ENCODE peak calls at places on chromosomes 16 and 17, in seven cellular contexts. T is body of pancreas, C is heart left ventricle, G is transverse colon, N is adrenal gland, A is breast epithelium, M is A549. J is an unnamed sample. For H3K4me1, the result is how much of the 10 kb centered on the place peaks cover.

GRCh38 chr17:13420294-13421277 is 181.1 kb downstream of the HS3ST3A1 start:
- DNase-seq in T (no peak), A (no peak), G (peak), M (peak), N (no peak), C (no peak), J (no peak)

GRCh38 chr17:36602924-36603384 is 1.6 kb downstream of the MRM1 start:
- DNase-seq in G (peak), N (peak), T (peak), A (no peak), C (peak), M (peak), J (peak)

GRCh38 chr16:20051611-20052010 is 22.1 kb downstream of the GPR139 start:
- DNase-seq in N (no peak), G (no peak), M (no peak), T (no peak), C (no peak), A (no peak), J (no peak)

GRCh38 chr17:13925579-13925978 is 143.7 kb upstream of the COX10 start:
- DNase-seq in C (no peak), A (no peak), G (no peak), T (no peak), M (no peak), N (no peak), J (no peak)

GRCh38 chr17:30449480-30449879 is 27.7 kb upstream of the GOSR1 start:
- DNase-seq in T (peak), N (peak), A (no peak), G (no peak), M (no peak), C (peak), J (no peak)

GRCh38 chr17:73323622-73324455 is 12.0 kb upstream of the CDC42EP4 start:
- DNase-seq in A (no peak), N (no peak), M (no peak), C (no peak), G (no peak), T (no peak), J (peak)

GRCh38 chr17:74484066-74484465 is 17.6 kb downstream of the CD300A start:
- DNase-seq in A (no peak), C (no peak), T (no peak), G (no peak), N (no peak), M (no peak), J (no peak)

GRCh38 chr17:61770752-61771533 is 92.4 kb downstream of the BRIP1 start:
- DNase-seq in M (no peak), C (no peak), A (no peak), G (no peak), N (no peak), T (no peak), J (no peak)

GRCh38 chr17:74547736-74548135 is 1.8 kb upstream of the CD300C start:
- DNase-seq in A (no peak), C (no peak), N (no peak), M (peak), G (no peak), T (no peak), J (no peak)

GRCh38 chr16:59697746-59698145 is 963.6 kb upstream of the GOT2 start:
- DNase-seq in M (no peak), C (no peak), T (no peak), A (no peak), G (no peak), N (no peak), J (no peak)

GRCh38 chr17:20116683-20117309 is 107.6 kb downstream of the SPECC1 start:
- DNase-seq in N (peak), G (peak), M (peak), A (no peak), C (peak), T (peak), J (no peak)

GRCh38 chr17:14784997-14785696 is 480.0 kb downstream of the PMP22 start:
- DNase-seq in T (peak), N (no peak), M (no peak), G (no peak), A (no peak), C (no peak), J (no peak)

GRCh38 chr16:50311134-50311528 is 44.8 kb downstream of the ADCY7 start:
- DNase-seq in G (no peak), N (no peak), T (no peak), A (no peak), C (no peak), M (no peak), J (no peak)

GRCh38 chr16:31149894-31150890 is at the start of gene PRSS36:
- DNase-seq in M (no peak), T (no peak), C (no peak), N (no peak), G (peak), A (no peak), J (no peak)

GRCh38 chr16:81600275-81600674 is 155.7 kb downstream of the CMIP start:
- DNase-seq in N (no peak), T (no peak), G (no peak), M (peak), A (no peak), C (no peak), J (no peak)

GRCh38 chr16:67673712-67674580 is 7.3 kb downstream of the C16orf86 start:
- DNase-seq in A (peak), T (peak), G (peak), N (peak), C (peak), M (no peak), J (peak)

GRCh38 chr16:55624696-55625095 is 31.1 kb upstream of the SLC6A2 start:
- DNase-seq in T (no peak), C (no peak), G (no peak), A (no peak), N (no peak), M (no peak), J (no peak)

GRCh38 chr17:17535957-17536356 is 39.8 kb upstream of the RASD1 start:
- DNase-seq in N (peak), M (peak), T (peak), A (peak), G (peak), C (peak), J (no peak)

GRCh38 chr16:73396556-73396955 is 348.6 kb upstream of the ZFHX3 start:
- DNase-seq in N (no peak), T (no peak), C (no peak), A (no peak), M (no peak), G (no peak), J (no peak)

GRCh38 chr17:75688209-75688771 is 21.2 kb downstream of the SAP30BP start:
- DNase-seq in C (no peak), A (no peak), G (no peak), T (no peak), N (no peak), M (no peak), J (no peak)

GRCh38 chr16:9909072-9909471 is 273.2 kb downstream of the GRIN2A start:
- DNase-seq in A (no peak), N (no peak), T (no peak), M (no peak), G (no peak), C (no peak), J (no peak)

GRCh38 chr17:29571883-29572681 is 3.6 kb downstream of the TP53I13 start:
- DNase-seq in M (no peak), A (no peak), N (peak), T (peak), G (peak), C (peak), J (peak)

GRCh38 chr17:75454193-75454592 is 2.2 kb upstream of the TMEM94 start:
- DNase-seq in T (no peak), N (no peak), G (no peak), C (no peak), A (no peak), M (no peak), J (no peak)

GRCh38 chr17:10197362-10197720 is 1.1 kb downstream of the GAS7 start:
- DNase-seq in A (no peak), N (no peak), M (no peak), G (no peak), T (no peak), C (peak), J (no peak)

GRCh38 chr16:2437032-2437790 is 8.0 kb downstream of the CCNF start:
- DNase-seq in C (no peak), T (no peak), A (no peak), M (no peak), N (no peak), G (no peak), J (no peak)

GRCh38 chr16:83402160-83402794 is 405.5 kb upstream of the HSBP1 start:
- DNase-seq in N (no peak), T (no peak), M (no peak), A (no peak), C (no peak), G (no peak), J (no peak)

GRCh38 chr16:49471038-49471727 is 97.6 kb downstream of the C16orf78 start:
- DNase-seq in N (no peak), M (no peak), G (peak), A (peak), C (peak), T (no peak), J (no peak)

GRCh38 chr16:85363881-85364280 is 249.2 kb upstream of the GSE1 start:
- DNase-seq in C (no peak), M (no peak), N (no peak), A (no peak), T (no peak), G (no peak), J (peak)

DNA sequence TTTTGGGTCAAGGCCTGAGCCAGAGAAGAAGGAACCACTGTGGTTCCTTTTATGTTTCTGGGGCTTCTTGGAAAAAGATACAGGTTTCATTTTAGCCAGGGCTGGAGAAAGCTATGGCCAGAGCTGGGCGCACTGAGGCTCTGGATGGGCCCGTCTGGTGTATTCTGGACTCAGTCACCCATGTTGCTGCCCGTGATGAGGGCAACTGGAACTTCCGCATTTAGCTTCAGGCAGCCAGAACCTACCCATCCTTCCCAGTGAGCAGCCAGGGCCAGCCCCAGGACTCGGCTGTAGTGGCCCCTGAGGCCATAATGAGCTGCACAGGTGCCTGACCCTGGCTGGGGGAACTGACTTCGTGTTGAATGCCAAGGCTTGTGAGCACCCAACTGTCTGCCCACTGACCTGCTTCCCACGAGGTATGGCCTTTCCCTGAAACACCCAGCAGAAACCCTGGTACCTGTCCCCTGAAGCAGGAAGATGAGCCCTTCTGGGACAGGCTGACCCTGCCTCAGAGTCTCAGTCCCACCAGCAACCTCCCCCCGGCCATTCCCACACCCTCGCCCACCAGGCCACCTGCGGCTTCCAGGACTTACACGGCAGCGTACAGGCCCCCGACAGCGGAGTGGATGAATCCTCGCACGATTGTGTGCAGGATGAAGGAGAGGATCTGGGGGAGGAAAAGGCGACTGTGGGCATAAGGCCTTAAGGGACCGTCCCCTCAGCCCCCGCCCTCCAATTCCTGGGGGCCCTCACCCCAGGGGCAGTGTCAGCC is 15.3 kb upstream of the PITPNA start:
- DNase-seq in A (peak), C (no peak), N (no peak), M (no peak), G (no peak), T (no peak), J (no peak)
- H3K4me1 ChIP-seq in A (under half), C (under half), N (under half), M (under half), G (half or more), T (half or more), J (under half)

GRCh38 chr16:632486-633335 is 1.9 kb downstream of the WFIKKN1 start:
- DNase-seq in M (no peak), A (no peak), G (no peak), N (no peak), C (peak), T (no peak), J (no peak)

GRCh38 chr16:630024-630814 is 566 bp upstream of the WFIKKN1 start:
- DNase-seq in N (peak), M (no peak), G (no peak), T (no peak), C (no peak), A (no peak), J (no peak)

GRCh38 chr16:633336-634050 is 2.6 kb downstream of the METTL26 start:
- DNase-seq in A (no peak), C (peak), N (peak), T (no peak), M (no peak), G (no peak), J (no peak)

GRCh38 chr16:630815-631405 is at the start of gene WFIKKN1:
- DNase-seq in N (peak), G (no peak), C (peak), M (no peak), A (no peak), T (peak), J (no peak)

GRCh38 chr16:631808-632358 is 1.1 kb downstream of the WFIKKN1 start:
- DNase-seq in G (no peak), M (no peak), C (no peak), A (no peak), T (no peak), N (no peak), J (no peak)
- TF ChIP-seq POLR2A in G (no peak), M (no peak), C (no peak), A (no peak), T (no peak), N (no peak), J (no peak)

DNA sequence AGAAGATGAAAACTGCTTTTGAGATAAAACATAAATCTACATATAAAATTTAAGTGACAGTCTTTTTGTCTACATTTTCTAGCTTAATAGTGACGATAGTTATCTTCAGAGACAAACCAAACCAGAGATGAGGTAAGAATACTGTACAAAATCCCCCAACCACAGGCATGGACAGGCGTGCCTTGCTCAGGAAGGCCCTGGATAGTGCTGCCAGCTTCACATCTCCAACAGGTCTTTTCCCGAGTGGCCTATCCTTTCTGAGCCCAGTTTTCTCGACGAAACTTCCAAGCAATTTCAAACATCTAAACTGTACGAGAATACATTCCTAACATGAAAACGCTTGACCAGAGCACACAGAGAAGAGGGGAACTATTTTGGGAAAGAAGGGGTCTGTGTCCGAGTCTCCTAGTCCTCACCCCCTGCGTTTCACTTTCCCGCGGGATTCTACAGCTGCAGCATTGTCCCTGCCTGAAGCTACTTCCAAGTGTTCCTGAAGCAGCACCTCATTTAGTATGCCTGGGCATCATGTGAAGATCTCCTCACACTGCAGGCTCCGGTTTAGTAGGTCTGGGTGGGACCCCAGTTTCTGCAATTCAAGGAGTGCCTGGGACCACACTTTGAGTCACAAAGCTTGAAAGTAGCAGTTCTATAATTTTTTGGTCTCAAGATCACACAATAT is 37.8 kb downstream of the GNA13 start:
- DNase-seq in M (no peak), C (no peak), T (no peak), N (no peak), G (no peak), A (no peak), J (no peak)
- H3K4me1 ChIP-seq in M (half or more), C (under half), T (under half), N (under half), G (half or more), A (under half), J (under half)

GRCh38 chr16:56896244-56896643 is 31.2 kb downstream of the SLC12A3 start:
- DNase-seq in C (no peak), N (no peak), M (no peak), T (peak), G (no peak), A (no peak), J (no peak)
- TF ChIP-seq POLR2A in C (no peak), N (no peak), M (no peak), T (no peak), G (no peak), A (no peak), J (no peak)

GRCh38 chr16:87383522-87384161 is at the start of gene FBXO31:
- DNase-seq in M (peak), T (peak), C (peak), G (peak), A (peak), N (peak), J (peak)
- H3K4me1 ChIP-seq in M (under half), T (half or more), C (under half), G (half or more), A (under half), N (under half), J (half or more)

GRCh38 chr17:80259642-80260535 is 763 bp upstream of the RNF213 start:
- DNase-seq in N (peak), M (peak), A (no peak), G (peak), C (peak), T (peak), J (peak)
- TF ChIP-seq POLR2A in N (peak), M (peak), A (no peak), G (no peak), C (peak), T (peak), J (no peak)

GRCh38 chr17:45395569-45396415 is 36.9 kb downstream of the ARHGAP27 start:
- DNase-seq in A (no peak), G (no peak), T (no peak), C (no peak), N (no peak), M (no peak), J (no peak)
- H3K4me1 ChIP-seq in A (under half), G (under half), T (under half), C (under half), N (under half), M (under half), J (under half)

DNA sequence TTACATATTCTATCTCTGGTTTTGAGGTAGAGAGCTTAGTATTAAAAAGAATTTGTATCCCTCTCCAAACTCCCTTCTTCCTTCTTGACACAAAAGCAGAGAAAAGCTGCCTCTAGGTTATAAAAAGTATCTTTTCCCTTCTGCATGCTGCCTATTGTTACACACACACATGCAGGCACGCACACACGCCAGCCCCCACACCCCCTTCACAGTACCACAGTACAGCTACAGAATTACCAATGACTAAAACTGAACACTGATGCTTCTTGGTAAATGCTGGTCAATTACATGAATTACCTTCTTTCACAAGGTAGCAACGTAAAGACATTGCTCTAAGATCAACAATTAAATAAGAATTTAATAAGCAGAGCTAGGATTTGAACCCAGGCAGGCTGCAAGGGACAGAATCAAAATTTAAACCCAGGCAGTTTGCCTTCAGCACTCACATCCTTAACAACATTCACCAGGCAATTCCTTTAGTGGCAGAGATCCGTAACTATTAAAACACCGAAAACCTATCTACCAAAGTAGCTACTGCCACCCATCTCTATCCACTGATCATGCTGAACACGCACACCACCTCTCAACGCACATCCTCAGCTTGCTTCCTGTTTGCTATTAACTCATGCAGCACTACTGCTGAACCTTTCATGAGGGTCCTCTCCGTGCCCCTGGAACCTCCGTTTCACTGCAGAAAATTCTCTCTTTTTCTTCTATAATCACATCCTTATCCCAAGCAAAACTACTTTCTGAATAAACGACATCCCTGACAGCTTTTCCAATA is 37.8 kb downstream of the YWHAE start:
- DNase-seq in M (no peak), A (no peak), G (no peak), C (no peak), N (no peak), T (no peak), J (no peak)
- TF ChIP-seq POLR2A in M (no peak), A (no peak), G (no peak), C (no peak), N (no peak), T (no peak), J (no peak)

J was measured in tibial nerve.